ENCODE peak calls at places on chromosomes 13 and 19, in eight cellular contexts. One of them, this sample, is unnamed.

GRCh38 chr13:109606404-109607028 is 179.9 kb downstream of the IRS2 start:
- DNase-seq in H9: no peak
- DNase-seq in IMR-90: no peak
- DNase-seq in neural progenitor cell: no peak
- DNase-seq in fibroblast of lung: no peak
- DNase-seq in MM.1S: no peak
- DNase-seq in DND-41: peak; percentile 21
- DNase-seq in SK-N-SH: no peak
- DNase-seq in this sample: no peak

GRCh38 chr19:16180611-16181010 is 4.6 kb upstream of the FAM32A start:
- DNase-seq in H9: no peak
- DNase-seq in IMR-90: peak; percentile 86
- DNase-seq in neural progenitor cell: peak; percentile 51
- DNase-seq in fibroblast of lung: peak; percentile 84
- DNase-seq in MM.1S: no peak
- DNase-seq in DND-41: no peak
- DNase-seq in SK-N-SH: no peak
- DNase-seq in this sample: peak; percentile 71

GRCh38 chr19:43152217-43152616 is 34.1 kb downstream of the PSG5 start:
- DNase-seq in H9: no peak
- DNase-seq in IMR-90: peak; percentile 41
- DNase-seq in neural progenitor cell: no peak
- DNase-seq in fibroblast of lung: peak; percentile 19
- DNase-seq in MM.1S: no peak
- DNase-seq in DND-41: no peak
- DNase-seq in SK-N-SH: no peak
- DNase-seq in this sample: peak; percentile 13

GRCh38 chr19:58095328-58095727 is 2.7 kb downstream of the ZSCAN18 start:
- DNase-seq in H9: no peak
- DNase-seq in IMR-90: no peak
- DNase-seq in neural progenitor cell: no peak
- DNase-seq in fibroblast of lung: no peak
- DNase-seq in MM.1S: no peak
- DNase-seq in DND-41: no peak
- DNase-seq in SK-N-SH: no peak
- DNase-seq in this sample: no peak

GRCh38 chr13:66689628-66690027 is 540.5 kb downstream of the PCDH9 start:
- DNase-seq in H9: no peak
- DNase-seq in IMR-90: peak; percentile 40
- DNase-seq in neural progenitor cell: peak; percentile 19
- DNase-seq in fibroblast of lung: peak; percentile 38
- DNase-seq in MM.1S: peak; percentile 19
- DNase-seq in DND-41: no peak
- DNase-seq in SK-N-SH: peak; percentile 30
- DNase-seq in this sample: peak; percentile 25

GRCh38 chr19:45499196-45500180 is 1.2 kb downstream of the PPM1N start:
- DNase-seq in H9: peak; percentile 99
- DNase-seq in IMR-90: no peak
- DNase-seq in neural progenitor cell: peak; percentile 86
- DNase-seq in fibroblast of lung: no peak
- DNase-seq in MM.1S: no peak
- DNase-seq in DND-41: peak; percentile 50
- DNase-seq in SK-N-SH: peak; percentile 62
- DNase-seq in this sample: peak; percentile 42

GRCh38 chr13:38821753-38822551 is 135.1 kb downstream of the FREM2 start:
- DNase-seq in H9: no peak
- DNase-seq in IMR-90: no peak
- DNase-seq in neural progenitor cell: no peak
- DNase-seq in fibroblast of lung: peak; percentile 38
- DNase-seq in MM.1S: peak; percentile 64
- DNase-seq in DND-41: no peak
- DNase-seq in SK-N-SH: no peak
- DNase-seq in this sample: no peak

GRCh38 chr13:110211735-110212134 is 95.2 kb downstream of the COL4A1 start:
- DNase-seq in H9: no peak
- DNase-seq in IMR-90: no peak
- DNase-seq in neural progenitor cell: no peak
- DNase-seq in fibroblast of lung: no peak
- DNase-seq in MM.1S: no peak
- DNase-seq in DND-41: no peak
- DNase-seq in SK-N-SH: no peak
- DNase-seq in this sample: no peak

GRCh38 chr19:17908244-17908643 is 24.6 kb upstream of the CCDC124 start:
- DNase-seq in H9: no peak
- DNase-seq in IMR-90: no peak
- DNase-seq in neural progenitor cell: no peak
- DNase-seq in fibroblast of lung: no peak
- DNase-seq in MM.1S: no peak
- DNase-seq in DND-41: no peak
- DNase-seq in SK-N-SH: no peak
- DNase-seq in this sample: no peak

GRCh38 chr19:58474997-58475713 is 997 bp upstream of the ZNF446 start:
- DNase-seq in H9: peak; percentile 18
- DNase-seq in IMR-90: no peak
- DNase-seq in neural progenitor cell: no peak
- DNase-seq in fibroblast of lung: no peak
- DNase-seq in MM.1S: no peak
- DNase-seq in DND-41: no peak
- DNase-seq in SK-N-SH: no peak
- DNase-seq in this sample: no peak

GRCh38 chr19:35043906-35044305 is 2.4 kb downstream of the HPN start:
- DNase-seq in H9: no peak
- DNase-seq in IMR-90: no peak
- DNase-seq in neural progenitor cell: no peak
- DNase-seq in fibroblast of lung: no peak
- DNase-seq in MM.1S: no peak
- DNase-seq in DND-41: no peak
- DNase-seq in SK-N-SH: no peak
- DNase-seq in this sample: no peak

GRCh38 chr13:81223784-81224501 is 883.0 kb upstream of the SPRY2 start:
- DNase-seq in H9: no peak
- DNase-seq in IMR-90: no peak
- DNase-seq in neural progenitor cell: no peak
- DNase-seq in fibroblast of lung: no peak
- DNase-seq in MM.1S: no peak
- DNase-seq in DND-41: no peak
- DNase-seq in SK-N-SH: no peak
- DNase-seq in this sample: no peak

GRCh38 chr13:102443234-102443633 is 41.4 kb upstream of the FGF14 start:
- DNase-seq in H9: no peak
- DNase-seq in IMR-90: no peak
- DNase-seq in neural progenitor cell: no peak
- DNase-seq in fibroblast of lung: no peak
- DNase-seq in MM.1S: no peak
- DNase-seq in DND-41: no peak
- DNase-seq in SK-N-SH: no peak
- DNase-seq in this sample: no peak

GRCh38 chr19:53642381-53643099 is 10.7 kb downstream of the DPRX start:
- DNase-seq in H9: no peak
- DNase-seq in IMR-90: no peak
- DNase-seq in neural progenitor cell: no peak
- DNase-seq in fibroblast of lung: no peak
- DNase-seq in MM.1S: no peak
- DNase-seq in DND-41: no peak
- DNase-seq in SK-N-SH: no peak
- DNase-seq in this sample: peak; percentile 51

GRCh38 chr19:10214784-10215183 is 16.3 kb downstream of the S1PR2 start:
- DNase-seq in H9: no peak
- DNase-seq in IMR-90: peak; percentile 66
- DNase-seq in neural progenitor cell: no peak
- DNase-seq in fibroblast of lung: peak; percentile 77
- DNase-seq in MM.1S: no peak
- DNase-seq in DND-41: no peak
- DNase-seq in SK-N-SH: no peak
- DNase-seq in this sample: peak; percentile 63

GRCh38 chr13:103386341-103386740 is 320.1 kb upstream of the SLC10A2 start:
- DNase-seq in H9: no peak
- DNase-seq in IMR-90: no peak
- DNase-seq in neural progenitor cell: no peak
- DNase-seq in fibroblast of lung: peak; percentile 49
- DNase-seq in MM.1S: no peak
- DNase-seq in DND-41: no peak
- DNase-seq in SK-N-SH: no peak
- DNase-seq in this sample: peak; percentile 45

GRCh38 chr19:1883784-1884183 is 1.5 kb downstream of the ABHD17A start:
- DNase-seq in H9: no peak
- DNase-seq in IMR-90: no peak
- DNase-seq in neural progenitor cell: no peak
- DNase-seq in fibroblast of lung: no peak
- DNase-seq in MM.1S: no peak
- DNase-seq in DND-41: no peak
- DNase-seq in SK-N-SH: no peak
- DNase-seq in this sample: no peak

GRCh38 chr13:59337070-59337469 is 826.7 kb downstream of the DIAPH3 start:
- DNase-seq in H9: no peak
- DNase-seq in IMR-90: no peak
- DNase-seq in neural progenitor cell: no peak
- DNase-seq in fibroblast of lung: no peak
- DNase-seq in MM.1S: no peak
- DNase-seq in DND-41: no peak
- DNase-seq in SK-N-SH: no peak
- DNase-seq in this sample: no peak

GRCh38 chr19:43372462-43372861 is 19.0 kb downstream of the CD177 start:
- DNase-seq in H9: no peak
- DNase-seq in IMR-90: peak; percentile 24
- DNase-seq in neural progenitor cell: no peak
- DNase-seq in fibroblast of lung: peak; percentile 6
- DNase-seq in MM.1S: no peak
- DNase-seq in DND-41: no peak
- DNase-seq in SK-N-SH: no peak
- DNase-seq in this sample: no peak

GRCh38 chr19:33813391-33814101 is 16.9 kb downstream of the KCTD15 start:
- DNase-seq in H9: no peak
- DNase-seq in IMR-90: no peak
- DNase-seq in neural progenitor cell: no peak
- DNase-seq in fibroblast of lung: no peak
- DNase-seq in MM.1S: no peak
- DNase-seq in DND-41: no peak
- DNase-seq in SK-N-SH: peak; percentile 72
- DNase-seq in this sample: no peak

GRCh38 chr13:74197686-74198085 is 63.5 kb upstream of the KLF12 start:
- DNase-seq in H9: no peak
- DNase-seq in IMR-90: no peak
- DNase-seq in neural progenitor cell: no peak
- DNase-seq in fibroblast of lung: no peak
- DNase-seq in MM.1S: no peak
- DNase-seq in DND-41: no peak
- DNase-seq in SK-N-SH: no peak
- DNase-seq in this sample: no peak

GRCh38 chr19:16889883-16890460 is 1.2 kb downstream of the F2RL3 start:
- DNase-seq in H9: no peak
- DNase-seq in IMR-90: no peak
- DNase-seq in neural progenitor cell: no peak
- DNase-seq in fibroblast of lung: no peak
- DNase-seq in MM.1S: no peak
- DNase-seq in DND-41: no peak
- DNase-seq in SK-N-SH: no peak
- DNase-seq in this sample: no peak

GRCh38 chr13:28055362-28055761 is 45.0 kb downstream of the FLT3 start:
- DNase-seq in H9: no peak
- DNase-seq in IMR-90: no peak
- DNase-seq in neural progenitor cell: no peak
- DNase-seq in fibroblast of lung: no peak
- DNase-seq in MM.1S: no peak
- DNase-seq in DND-41: no peak
- DNase-seq in SK-N-SH: no peak
- DNase-seq in this sample: no peak

GRCh38 chr19:3335431-3336350 is 30.7 kb upstream of the NFIC start:
- DNase-seq in H9: no peak
- DNase-seq in IMR-90: peak; percentile 57
- DNase-seq in neural progenitor cell: no peak
- DNase-seq in fibroblast of lung: peak; percentile 41
- DNase-seq in MM.1S: no peak
- DNase-seq in DND-41: no peak
- DNase-seq in SK-N-SH: no peak
- DNase-seq in this sample: peak; percentile 20
- H2AFZ ChIP-seq in H9: no peak overlapping the region
- H2AFZ ChIP-seq in IMR-90: peak overlapping the region; percentile 68
- H2AFZ ChIP-seq in neural progenitor cell: no peak overlapping the region
- H2AFZ ChIP-seq in fibroblast of lung: no peak overlapping the region
- H2AFZ ChIP-seq in MM.1S: no peak overlapping the region
- H2AFZ ChIP-seq in DND-41: no peak overlapping the region
- H2AFZ ChIP-seq in SK-N-SH: no peak overlapping the region
- H2AFZ ChIP-seq in this sample: no peak overlapping the region

GRCh38 chr13:40480012-40480914 is 186.2 kb downstream of the FOXO1 start:
- DNase-seq in H9: no peak
- DNase-seq in IMR-90: no peak
- DNase-seq in neural progenitor cell: no peak
- DNase-seq in fibroblast of lung: peak; percentile 36
- DNase-seq in MM.1S: no peak
- DNase-seq in DND-41: no peak
- DNase-seq in SK-N-SH: no peak
- DNase-seq in this sample: no peak
- H2AFZ ChIP-seq in H9: no peak overlapping the region
- H2AFZ ChIP-seq in IMR-90: no peak overlapping the region
- H2AFZ ChIP-seq in neural progenitor cell: no peak overlapping the region
- H2AFZ ChIP-seq in fibroblast of lung: no peak overlapping the region
- H2AFZ ChIP-seq in MM.1S: no peak overlapping the region
- H2AFZ ChIP-seq in DND-41: no peak overlapping the region
- H2AFZ ChIP-seq in SK-N-SH: no peak overlapping the region
- H2AFZ ChIP-seq in this sample: no peak overlapping the region

GRCh38 chr13:54305377-54305776 is 1276.8 kb downstream of the OLFM4 start:
- DNase-seq in H9: peak; percentile 40
- DNase-seq in IMR-90: no peak
- DNase-seq in neural progenitor cell: no peak
- DNase-seq in fibroblast of lung: no peak
- DNase-seq in MM.1S: no peak
- DNase-seq in DND-41: no peak
- DNase-seq in SK-N-SH: no peak
- DNase-seq in this sample: no peak

GRCh38 chr13:54301085-54301484 is 1272.5 kb downstream of the OLFM4 start:
- DNase-seq in H9: no peak
- DNase-seq in IMR-90: no peak
- DNase-seq in neural progenitor cell: peak; percentile 10
- DNase-seq in fibroblast of lung: no peak
- DNase-seq in MM.1S: no peak
- DNase-seq in DND-41: no peak
- DNase-seq in SK-N-SH: no peak
- DNase-seq in this sample: no peak
- H2AFZ ChIP-seq in H9: no peak overlapping the region
- H2AFZ ChIP-seq in IMR-90: no peak overlapping the region
- H2AFZ ChIP-seq in neural progenitor cell: no peak overlapping the region
- H2AFZ ChIP-seq in fibroblast of lung: no peak overlapping the region
- H2AFZ ChIP-seq in MM.1S: no peak overlapping the region
- H2AFZ ChIP-seq in DND-41: no peak overlapping the region
- H2AFZ ChIP-seq in SK-N-SH: no peak overlapping the region
- H2AFZ ChIP-seq in this sample: no peak overlapping the region

DNA sequence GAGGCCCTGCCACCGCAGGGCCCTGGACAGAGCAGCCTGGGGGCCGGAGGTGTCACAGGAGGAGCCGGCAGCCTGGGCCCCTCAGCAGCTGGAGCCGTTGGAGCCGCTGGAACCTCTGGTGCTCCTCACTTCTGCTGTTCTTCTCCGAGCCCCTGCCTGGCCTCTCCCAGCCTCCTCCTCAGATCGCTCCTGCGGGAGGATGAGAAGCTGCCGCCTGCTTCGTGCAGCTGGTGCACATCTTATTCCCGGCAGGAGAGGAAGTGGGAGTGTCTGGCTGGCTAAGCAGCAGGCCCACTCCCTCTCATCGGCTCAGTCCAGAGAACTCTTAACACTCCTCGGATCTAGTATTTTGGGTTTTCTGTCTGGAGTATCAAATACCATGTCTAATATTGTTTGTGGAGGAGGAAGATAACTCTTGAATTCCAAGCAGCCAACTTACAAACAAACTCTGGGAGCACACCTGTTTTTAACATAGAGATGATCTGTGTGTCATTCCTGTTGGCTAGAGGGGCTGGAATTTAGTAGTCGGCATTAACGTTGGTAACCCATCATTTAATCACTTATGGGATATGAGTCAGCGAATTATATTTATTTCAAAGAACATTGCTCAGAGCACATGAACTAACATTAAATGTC is 37.1 kb upstream of the RNF113B start:
- DNase-seq in H9: no peak
- DNase-seq in IMR-90: peak; percentile 95
- DNase-seq in neural progenitor cell: no peak
- DNase-seq in fibroblast of lung: peak; percentile 86
- DNase-seq in MM.1S: no peak
- DNase-seq in DND-41: no peak
- DNase-seq in SK-N-SH: no peak
- DNase-seq in this sample: peak; percentile 62
- H2AFZ ChIP-seq in H9: no peak overlapping the region
- H2AFZ ChIP-seq in IMR-90: peak overlapping the region; percentile 56
- H2AFZ ChIP-seq in neural progenitor cell: no peak overlapping the region
- H2AFZ ChIP-seq in fibroblast of lung: no peak overlapping the region
- H2AFZ ChIP-seq in MM.1S: no peak overlapping the region
- H2AFZ ChIP-seq in DND-41: no peak overlapping the region
- H2AFZ ChIP-seq in SK-N-SH: no peak overlapping the region
- H2AFZ ChIP-seq in this sample: peak overlapping the region; percentile 62

This sample was measured in PC-3.